ENCODE peak calls at places on chromosomes 7 and 10, in four cellular contexts. One of them, this sample, is unnamed.
A peak's percentile ranks its signal among the peaks of the same experiment; 100 is the strongest.

GRCh38 chr10:108249940-108250339 is 1085.4 kb upstream of the SORCS1 start:
- DNase-seq in BJ: no peak
- DNase-seq in left ventricle myocardium superior: no peak
- DNase-seq in lung: no peak
- DNase-seq in this sample: no peak

GRCh38 chr10:66931340-66931948 is 5.6 kb downstream of the LRRTM3 start:
- DNase-seq in BJ: peak; percentile 10
- DNase-seq in left ventricle myocardium superior: no peak
- DNase-seq in lung: no peak
- DNase-seq in this sample: no peak

GRCh38 chr10:16644146-16644545 is 122.5 kb upstream of the C1QL3 start:
- DNase-seq in BJ: no peak
- DNase-seq in left ventricle myocardium superior: no peak
- DNase-seq in lung: no peak
- DNase-seq in this sample: no peak

GRCh38 chr10:114131094-114131493 is 42.9 kb downstream of the CCDC186 start:
- DNase-seq in BJ: no peak
- DNase-seq in left ventricle myocardium superior: no peak
- DNase-seq in lung: no peak
- DNase-seq in this sample: no peak

GRCh38 chr10:85581357-85581756 is 785.2 kb downstream of the GRID1 start:
- DNase-seq in BJ: no peak
- DNase-seq in left ventricle myocardium superior: no peak
- DNase-seq in lung: no peak
- DNase-seq in this sample: no peak

GRCh38 chr7:66400400-66400799 is 195.3 kb downstream of the TPST1 start:
- DNase-seq in BJ: no peak
- DNase-seq in left ventricle myocardium superior: no peak
- DNase-seq in lung: no peak
- DNase-seq in this sample: no peak

GRCh38 chr10:5291501-5292195 is 73.1 kb upstream of the UCN3 start:
- DNase-seq in BJ: peak; percentile 87
- DNase-seq in left ventricle myocardium superior: peak; percentile 57
- DNase-seq in lung: peak; percentile 46
- DNase-seq in this sample: peak; percentile 14

GRCh38 chr7:155299539-155300202 is 2.0 kb downstream of the INSIG1 start:
- DNase-seq in BJ: no peak
- DNase-seq in left ventricle myocardium superior: no peak
- DNase-seq in lung: no peak
- DNase-seq in this sample: no peak

GRCh38 chr10:92688927-92689662 is 660 bp upstream of the HHEX start:
- DNase-seq in BJ: no peak
- DNase-seq in left ventricle myocardium superior: peak; percentile 45
- DNase-seq in lung: peak; percentile 36
- DNase-seq in this sample: no peak

GRCh38 chr7:8938036-8938435 is 504.6 kb downstream of the NXPH1 start:
- DNase-seq in BJ: no peak
- DNase-seq in left ventricle myocardium superior: no peak
- DNase-seq in lung: peak; percentile 49
- DNase-seq in this sample: no peak

GRCh38 chr10:61628875-61629513 is 33.7 kb upstream of the CABCOCO1 start:
- DNase-seq in BJ: peak; percentile 92
- DNase-seq in left ventricle myocardium superior: no peak
- DNase-seq in lung: no peak
- DNase-seq in this sample: peak; percentile 12

GRCh38 chr10:77422491-77423338 is 214.9 kb downstream of the KCNMA1 start:
- DNase-seq in BJ: no peak
- DNase-seq in left ventricle myocardium superior: no peak
- DNase-seq in lung: no peak
- DNase-seq in this sample: no peak

GRCh38 chr10:79250259-79250658 is 97.0 kb upstream of the PPIF start:
- DNase-seq in BJ: no peak
- DNase-seq in left ventricle myocardium superior: peak; percentile 69
- DNase-seq in lung: peak; percentile 60
- DNase-seq in this sample: no peak